ENCODE peak calls at places on chromosome 12, in eight cellular contexts. One of them, this sample, is unnamed.

GRCh38 chr12:49609875-49610154 is 4.4 kb upstream of the FAM186B start:
- DNase-seq in heart left ventricle: no peak
- DNase-seq in GM13977: no peak
- DNase-seq in H9: no peak
- DNase-seq in lower leg skin: no peak
- DNase-seq in neural crest cell: no peak
- DNase-seq in fibroblast of pulmonary artery: peak; percentile 18
- DNase-seq in GM12865: no peak
- DNase-seq in this sample: no peak

GRCh38 chr12:128382946-128383739 is 116.2 kb downstream of the TMEM132C start:
- DNase-seq in H9: no peak
- DNase-seq in GM13977: no peak
- DNase-seq in heart left ventricle: no peak
- DNase-seq in GM12865: no peak
- DNase-seq in lower leg skin: no peak
- DNase-seq in neural crest cell: no peak
- DNase-seq in fibroblast of pulmonary artery: no peak
- DNase-seq in this sample: no peak

GRCh38 chr12:117032593-117033381 is 66.4 kb downstream of the TESC start:
- DNase-seq in heart left ventricle: no peak
- DNase-seq in GM13977: no peak
- DNase-seq in H9: no peak
- DNase-seq in lower leg skin: no peak
- DNase-seq in GM12865: no peak
- DNase-seq in fibroblast of pulmonary artery: no peak
- DNase-seq in neural crest cell: no peak
- DNase-seq in this sample: no peak

GRCh38 chr12:2255301-2255700 is 202.5 kb downstream of the CACNA1C start:
- DNase-seq in fibroblast of pulmonary artery: no peak
- DNase-seq in neural crest cell: no peak
- DNase-seq in GM12865: no peak
- DNase-seq in lower leg skin: no peak
- DNase-seq in H9: no peak
- DNase-seq in heart left ventricle: no peak
- DNase-seq in GM13977: no peak
- DNase-seq in this sample: no peak

GRCh38 chr12:26062566-26062965 is 62.3 kb downstream of the BHLHE41 start:
- DNase-seq in fibroblast of pulmonary artery: peak; percentile 62
- DNase-seq in heart left ventricle: no peak
- DNase-seq in GM13977: no peak
- DNase-seq in lower leg skin: no peak
- DNase-seq in neural crest cell: no peak
- DNase-seq in H9: no peak
- DNase-seq in GM12865: no peak
- DNase-seq in this sample: no peak

GRCh38 chr12:2154050-2154449 is 101.3 kb downstream of the CACNA1C start:
- DNase-seq in H9: no peak
- DNase-seq in lower leg skin: no peak
- DNase-seq in heart left ventricle: no peak
- DNase-seq in GM13977: no peak
- DNase-seq in GM12865: no peak
- DNase-seq in fibroblast of pulmonary artery: peak; percentile 63
- DNase-seq in neural crest cell: no peak
- DNase-seq in this sample: no peak

GRCh38 chr12:133058203-133059125 is 21.2 kb downstream of the ZNF84 start:
- DNase-seq in lower leg skin: no peak
- DNase-seq in fibroblast of pulmonary artery: peak; percentile 13
- DNase-seq in GM12865: peak; percentile 6
- DNase-seq in GM13977: no peak
- DNase-seq in heart left ventricle: no peak
- DNase-seq in neural crest cell: no peak
- DNase-seq in H9: no peak
- DNase-seq in this sample: no peak

GRCh38 chr12:88562846-88563582 is 17.3 kb downstream of the KITLG start:
- DNase-seq in fibroblast of pulmonary artery: peak; percentile 52
- DNase-seq in GM12865: no peak
- DNase-seq in H9: no peak
- DNase-seq in heart left ventricle: no peak
- DNase-seq in neural crest cell: no peak
- DNase-seq in lower leg skin: no peak
- DNase-seq in GM13977: no peak
- DNase-seq in this sample: no peak

GRCh38 chr12:124536613-124537012 is 30.8 kb downstream of the NCOR2 start:
- DNase-seq in fibroblast of pulmonary artery: no peak
- DNase-seq in heart left ventricle: no peak
- DNase-seq in neural crest cell: no peak
- DNase-seq in lower leg skin: no peak
- DNase-seq in GM13977: no peak
- DNase-seq in GM12865: no peak
- DNase-seq in H9: no peak
- DNase-seq in this sample: no peak

GRCh38 chr12:88876867-88877266 is 296.6 kb upstream of the KITLG start:
- DNase-seq in fibroblast of pulmonary artery: peak; percentile 40
- DNase-seq in lower leg skin: no peak
- DNase-seq in GM12865: no peak
- DNase-seq in H9: no peak
- DNase-seq in heart left ventricle: no peak
- DNase-seq in neural crest cell: no peak
- DNase-seq in GM13977: no peak
- DNase-seq in this sample: no peak

GRCh38 chr12:46103691-46104090 is 113.3 kb upstream of the SCAF11 start:
- DNase-seq in GM13977: no peak
- DNase-seq in lower leg skin: no peak
- DNase-seq in neural crest cell: no peak
- DNase-seq in fibroblast of pulmonary artery: no peak
- DNase-seq in heart left ventricle: no peak
- DNase-seq in GM12865: no peak
- DNase-seq in H9: no peak
- DNase-seq in this sample: no peak

GRCh38 chr12:105281694-105282049 is 45.7 kb upstream of the APPL2 start:
- DNase-seq in H9: no peak
- DNase-seq in neural crest cell: no peak
- DNase-seq in fibroblast of pulmonary artery: no peak
- DNase-seq in GM13977: no peak
- DNase-seq in lower leg skin: no peak
- DNase-seq in heart left ventricle: no peak
- DNase-seq in GM12865: no peak
- DNase-seq in this sample: no peak

GRCh38 chr12:93979189-93979588 is 169.2 kb upstream of the PLXNC1 start:
- DNase-seq in GM12865: peak; percentile 64
- DNase-seq in fibroblast of pulmonary artery: peak; percentile 62
- DNase-seq in lower leg skin: no peak
- DNase-seq in heart left ventricle: no peak
- DNase-seq in GM13977: peak; percentile 19
- DNase-seq in neural crest cell: no peak
- DNase-seq in H9: no peak
- DNase-seq in this sample: no peak

GRCh38 chr12:114004402-114004801 is 38.3 kb upstream of the RBM19 start:
- DNase-seq in GM13977: no peak
- DNase-seq in neural crest cell: no peak
- DNase-seq in H9: no peak
- DNase-seq in GM12865: no peak
- DNase-seq in heart left ventricle: no peak
- DNase-seq in fibroblast of pulmonary artery: no peak
- DNase-seq in lower leg skin: no peak
- DNase-seq in this sample: no peak

GRCh38 chr12:55979069-55979468 is 5.2 kb downstream of the RAB5B start:
- DNase-seq in heart left ventricle: no peak
- DNase-seq in neural crest cell: no peak
- DNase-seq in lower leg skin: no peak
- DNase-seq in GM12865: no peak
- DNase-seq in GM13977: no peak
- DNase-seq in fibroblast of pulmonary artery: no peak
- DNase-seq in H9: no peak
- DNase-seq in this sample: no peak

GRCh38 chr12:104935892-104936291 is 22.2 kb downstream of the SLC41A2 start:
- DNase-seq in GM13977: no peak
- DNase-seq in heart left ventricle: no peak
- DNase-seq in neural crest cell: no peak
- DNase-seq in lower leg skin: no peak
- DNase-seq in H9: no peak
- DNase-seq in fibroblast of pulmonary artery: no peak
- DNase-seq in GM12865: no peak
- DNase-seq in this sample: no peak

GRCh38 chr12:65278576-65279386 is at the start of gene MSRB3:
- DNase-seq in GM13977: peak; percentile 80
- DNase-seq in lower leg skin: peak; percentile 25
- DNase-seq in H9: peak; percentile 82
- DNase-seq in GM12865: peak; percentile 53
- DNase-seq in heart left ventricle: peak; percentile 89
- DNase-seq in neural crest cell: peak; percentile 65
- DNase-seq in fibroblast of pulmonary artery: peak; percentile 82
- DNase-seq in this sample: peak; percentile 51

GRCh38 chr12:68532204-68532886 is 78.4 kb upstream of the RAP1B start:
- DNase-seq in GM13977: no peak
- DNase-seq in H9: no peak
- DNase-seq in heart left ventricle: no peak
- DNase-seq in neural crest cell: no peak
- DNase-seq in lower leg skin: no peak
- DNase-seq in fibroblast of pulmonary artery: no peak
- DNase-seq in GM12865: no peak
- DNase-seq in this sample: no peak

GRCh38 chr12:64452559-64453329 is 824 bp downstream of the TBK1 start:
- DNase-seq in H9: no peak
- DNase-seq in GM13977: peak; percentile 18
- DNase-seq in GM12865: peak; percentile 23
- DNase-seq in neural crest cell: no peak
- DNase-seq in lower leg skin: peak; percentile 37
- DNase-seq in fibroblast of pulmonary artery: peak; percentile 89
- DNase-seq in heart left ventricle: no peak
- DNase-seq in this sample: peak; percentile 53

GRCh38 chr12:57491393-57492280 is 3.8 kb downstream of the MARS1 start:
- DNase-seq in GM12865: peak; percentile 31
- DNase-seq in H9: no peak
- DNase-seq in heart left ventricle: no peak
- DNase-seq in fibroblast of pulmonary artery: no peak
- DNase-seq in lower leg skin: no peak
- DNase-seq in neural crest cell: no peak
- DNase-seq in GM13977: no peak
- DNase-seq in this sample: no peak
- TF ChIP-seq CTCF in GM12865: peak; percentile 13
- TF ChIP-seq CTCF in H9: peak; percentile 41
- TF ChIP-seq CTCF in heart left ventricle: no peak
- TF ChIP-seq CTCF in fibroblast of pulmonary artery: peak; percentile 26
- TF ChIP-seq CTCF in lower leg skin: no peak
- TF ChIP-seq CTCF in neural crest cell: peak; percentile 42
- TF ChIP-seq CTCF in GM13977: no peak
- TF ChIP-seq CTCF in this sample: peak; percentile 22

DNA sequence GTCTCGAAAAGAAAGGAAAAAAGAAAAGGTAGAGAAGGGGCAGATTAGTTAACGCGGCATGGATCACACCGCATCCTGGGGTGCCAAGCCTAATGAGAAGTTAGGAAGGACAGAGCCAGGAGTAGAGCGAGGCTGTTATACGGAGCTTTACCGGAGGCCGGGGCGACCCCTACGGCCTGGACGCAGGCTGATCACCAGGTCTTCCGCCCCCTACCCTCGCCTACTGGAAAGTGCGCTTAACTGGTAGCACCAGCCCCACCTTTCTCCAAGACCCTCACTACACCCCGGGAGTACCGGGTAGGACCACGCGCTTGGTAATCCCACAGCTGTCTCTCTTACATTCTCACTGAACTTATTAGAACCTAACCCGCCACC is 33.8 kb downstream of the WBP11 start:
- DNase-seq in lower leg skin: no peak
- DNase-seq in neural crest cell: peak; percentile 33
- DNase-seq in H9: peak; percentile 87
- DNase-seq in GM12865: no peak
- DNase-seq in GM13977: no peak
- DNase-seq in fibroblast of pulmonary artery: peak; percentile 35
- DNase-seq in heart left ventricle: peak; percentile 30
- DNase-seq in this sample: no peak
- TF ChIP-seq CTCF in lower leg skin: no peak
- TF ChIP-seq CTCF in neural crest cell: no peak
- TF ChIP-seq CTCF in H9: no peak
- TF ChIP-seq CTCF in GM12865: peak; percentile 23
- TF ChIP-seq CTCF in GM13977: peak; percentile 34
- TF ChIP-seq CTCF in fibroblast of pulmonary artery: peak; percentile 4
- TF ChIP-seq CTCF in heart left ventricle: no peak
- TF ChIP-seq CTCF in this sample: no peak

DNA sequence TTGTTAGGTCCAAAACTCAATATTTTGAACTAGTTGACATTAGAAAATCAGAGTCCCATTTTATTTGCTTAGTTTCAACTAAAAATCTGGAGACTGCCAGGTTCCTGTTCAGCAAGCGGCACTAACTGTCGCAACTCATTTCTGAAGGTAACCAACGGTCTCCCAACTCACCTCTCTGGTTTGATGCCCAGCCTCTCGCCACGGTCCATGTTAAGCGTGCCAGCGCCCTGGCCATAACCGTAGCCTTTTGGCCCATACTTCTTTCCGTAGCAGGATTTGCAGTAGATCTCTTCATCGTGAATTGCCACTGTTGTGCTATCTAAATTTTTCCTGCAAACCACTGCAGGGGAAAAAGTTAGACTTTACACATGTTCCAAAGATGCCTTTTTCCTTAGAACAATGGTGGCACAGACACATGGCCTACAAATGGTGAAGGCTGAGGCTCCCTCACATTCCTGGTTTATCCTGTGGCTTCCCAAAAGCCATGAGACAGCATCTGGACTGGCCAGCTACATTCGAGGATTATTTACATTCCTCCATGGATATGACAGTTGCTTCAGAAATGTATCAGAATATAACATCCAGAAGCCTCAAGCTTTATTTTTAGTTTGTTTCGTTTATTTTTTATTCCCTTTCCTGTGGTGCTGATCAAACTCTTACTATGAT is 15.7 kb downstream of the CSRP2 start:
- DNase-seq in H9: no peak
- DNase-seq in GM13977: no peak
- DNase-seq in heart left ventricle: no peak
- DNase-seq in neural crest cell: no peak
- DNase-seq in GM12865: no peak
- DNase-seq in lower leg skin: no peak
- DNase-seq in fibroblast of pulmonary artery: peak; percentile 43
- DNase-seq in this sample: no peak
- TF ChIP-seq CTCF in H9: no peak
- TF ChIP-seq CTCF in GM13977: no peak
- TF ChIP-seq CTCF in heart left ventricle: no peak
- TF ChIP-seq CTCF in neural crest cell: no peak
- TF ChIP-seq CTCF in GM12865: no peak
- TF ChIP-seq CTCF in lower leg skin: no peak
- TF ChIP-seq CTCF in fibroblast of pulmonary artery: no peak
- TF ChIP-seq CTCF in this sample: no peak

DNA sequence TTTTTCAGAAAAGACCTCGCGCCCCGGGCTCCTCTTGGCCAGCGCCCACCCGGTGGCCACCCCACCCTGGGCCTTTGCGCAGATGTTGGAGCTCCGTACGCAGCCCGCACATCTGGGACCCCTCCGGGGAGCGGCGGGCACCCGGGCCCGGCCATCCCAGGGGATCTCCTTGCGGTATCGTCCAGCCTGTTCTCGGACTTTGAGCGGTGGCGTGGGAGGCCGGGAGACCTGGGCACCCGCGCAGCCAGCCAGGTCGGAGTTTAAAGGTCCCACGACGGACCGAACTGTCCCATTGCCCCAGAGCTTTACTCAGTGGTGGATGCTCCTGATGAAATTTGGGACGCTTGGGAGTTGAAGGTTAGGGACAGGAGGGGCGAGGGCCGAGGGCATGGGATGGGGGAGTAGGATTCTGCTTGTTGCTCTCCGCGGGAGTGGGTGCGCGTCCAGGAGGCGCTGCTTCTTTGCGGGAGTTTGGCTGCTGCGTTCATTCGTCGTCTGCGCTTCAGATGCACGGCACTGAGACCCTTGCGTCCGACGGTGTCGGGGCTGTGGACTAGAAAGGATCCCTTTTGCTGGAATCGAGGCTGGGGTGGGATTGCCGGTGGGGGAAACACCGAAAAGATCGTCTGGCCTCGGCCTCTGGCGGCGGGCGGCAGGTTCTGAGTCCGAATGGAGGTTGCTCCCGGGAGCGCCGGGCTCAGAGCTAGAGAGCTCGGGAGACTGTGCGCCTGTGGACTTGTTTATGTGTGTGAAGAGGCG is 1.4 kb downstream of the NTF3 start:
- DNase-seq in fibroblast of pulmonary artery: no peak
- DNase-seq in H9: peak; percentile 54
- DNase-seq in lower leg skin: no peak
- DNase-seq in GM13977: no peak
- DNase-seq in GM12865: no peak
- DNase-seq in neural crest cell: peak; percentile 9
- DNase-seq in heart left ventricle: peak; percentile 40
- DNase-seq in this sample: no peak
- TF ChIP-seq CTCF in fibroblast of pulmonary artery: no peak
- TF ChIP-seq CTCF in H9: no peak
- TF ChIP-seq CTCF in lower leg skin: no peak
- TF ChIP-seq CTCF in GM13977: no peak
- TF ChIP-seq CTCF in GM12865: no peak
- TF ChIP-seq CTCF in neural crest cell: no peak
- TF ChIP-seq CTCF in heart left ventricle: no peak
- TF ChIP-seq CTCF in this sample: no peak